ENCODE peak calls at places on chromosome 5, in four cellular contexts. M is H1, A is HepG2, U is GM12878. W is an unnamed sample.

GRCh38 chr5:40960027-40960426 is 50.7 kb downstream of the C7 start:
- DNase-seq in M (no peak), U (no peak), A (no peak), W (no peak)

GRCh38 chr5:63726491-63726890 is 235.8 kb downstream of the HTR1A start:
- DNase-seq in A (no peak), U (no peak), M (no peak), W (no peak)

GRCh38 chr5:143985832-143986485 is 174.0 kb downstream of the HMHB1 start:
- DNase-seq in U (no peak), M (no peak), A (no peak), W (no peak)

GRCh38 chr5:55278778-55279177 is 28.7 kb downstream of the DHX29 start:
- DNase-seq in U (no peak), M (no peak), A (no peak), W (no peak)

GRCh38 chr5:148403344-148403743 is 19.6 kb downstream of the FBXO38 start:
- DNase-seq in A (no peak), M (no peak), U (no peak), W (no peak)

GRCh38 chr5:72925336-72926010 is 30.4 kb upstream of the FCHO2 start:
- DNase-seq in U (no peak), M (no peak), A (no peak), W (no peak)

GRCh38 chr5:8844206-8844605 is 701.7 kb downstream of the SEMA5A start:
- DNase-seq in M (no peak), A (no peak), U (no peak), W (no peak)

GRCh38 chr5:95262933-95263660 is 21.8 kb downstream of the MCTP1 start:
- DNase-seq in U (no peak), M (no peak), A (peak), W (no peak)

GRCh38 chr5:145856285-145856818 is 16.5 kb downstream of the GRXCR2 start:
- DNase-seq in A (peak), U (no peak), M (peak), W (no peak)

GRCh38 chr5:35237580-35238376 is 7.5 kb upstream of the PRLR start:
- DNase-seq in U (no peak), A (peak), M (no peak), W (no peak)

GRCh38 chr5:61275841-61276240 is 56.2 kb upstream of the ZSWIM6 start:
- DNase-seq in A (no peak), U (no peak), M (no peak), W (no peak)

GRCh38 chr5:94891565-94892362 is 273.3 kb downstream of the SLF1 start:
- DNase-seq in M (no peak), A (no peak), U (no peak), W (no peak)

GRCh38 chr5:6603643-6604042 is 29.2 kb downstream of the NSUN2 start:
- DNase-seq in U (no peak), M (no peak), A (no peak), W (no peak)

GRCh38 chr5:174990909-174991308 is 266.5 kb downstream of the MSX2 start:
- DNase-seq in A (no peak), M (no peak), U (no peak), W (no peak)
- TF ChIP-seq ZNF274 in A (no peak), M (no peak), U (no peak), W (no peak)

GRCh38 chr5:622946-623522 is 10.9 kb downstream of the CEP72 start:
- DNase-seq in A (no peak), M (no peak), U (no peak), W (no peak)

GRCh38 chr5:622359-622758 is 10.2 kb downstream of the CEP72 start:
- DNase-seq in A (no peak), U (no peak), M (no peak), W (no peak)

GRCh38 chr5:624118-624950 is 12.2 kb downstream of the CEP72 start:
- DNase-seq in A (no peak), M (no peak), U (no peak), W (no peak)

GRCh38 chr5:624951-625230 is 12.8 kb downstream of the CEP72 start:
- DNase-seq in U (no peak), M (no peak), A (no peak), W (no peak)

DNA sequence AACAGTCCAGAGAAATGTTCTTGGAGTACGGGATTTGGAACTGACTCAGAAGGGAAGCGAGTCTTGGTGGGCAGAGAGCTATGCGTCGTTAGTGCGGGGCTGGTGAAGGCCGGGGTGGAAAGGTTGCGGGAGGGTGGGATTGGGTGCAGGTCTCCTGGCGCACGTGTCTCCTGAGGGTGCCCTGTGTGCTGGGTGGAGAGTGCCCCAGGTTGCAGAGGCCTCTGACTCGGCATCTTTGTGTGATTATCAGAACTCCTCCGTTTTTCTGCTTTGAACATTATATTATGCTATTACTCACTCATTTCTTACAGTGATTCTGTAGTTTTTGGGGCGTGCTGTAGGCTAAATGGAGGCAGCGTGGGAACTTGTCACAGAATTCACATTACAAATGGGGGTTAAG is 11.4 kb downstream of the CEP72 start:
- DNase-seq in A (no peak), M (no peak), U (no peak), W (no peak)
- H3K4me3 ChIP-seq in A (no peak), M (no peak), U (no peak), W (no peak)

GRCh38 chr5:123874600-123875201 is 362.7 kb downstream of the CSNK1G3 start:
- DNase-seq in U (no peak), A (peak), M (no peak), W (peak)
- TF ChIP-seq SUZ12 in U (no peak), A (no peak), M (no peak), W (no peak)

GRCh38 chr5:17719592-17719991 is 85.3 kb downstream of the TAF11L14 start:
- DNase-seq in A (no peak), M (no peak), U (no peak), W (no peak)
- TF ChIP-seq ZNF274 in A (no peak), M (no peak), U (no peak), W (no peak)

DNA sequence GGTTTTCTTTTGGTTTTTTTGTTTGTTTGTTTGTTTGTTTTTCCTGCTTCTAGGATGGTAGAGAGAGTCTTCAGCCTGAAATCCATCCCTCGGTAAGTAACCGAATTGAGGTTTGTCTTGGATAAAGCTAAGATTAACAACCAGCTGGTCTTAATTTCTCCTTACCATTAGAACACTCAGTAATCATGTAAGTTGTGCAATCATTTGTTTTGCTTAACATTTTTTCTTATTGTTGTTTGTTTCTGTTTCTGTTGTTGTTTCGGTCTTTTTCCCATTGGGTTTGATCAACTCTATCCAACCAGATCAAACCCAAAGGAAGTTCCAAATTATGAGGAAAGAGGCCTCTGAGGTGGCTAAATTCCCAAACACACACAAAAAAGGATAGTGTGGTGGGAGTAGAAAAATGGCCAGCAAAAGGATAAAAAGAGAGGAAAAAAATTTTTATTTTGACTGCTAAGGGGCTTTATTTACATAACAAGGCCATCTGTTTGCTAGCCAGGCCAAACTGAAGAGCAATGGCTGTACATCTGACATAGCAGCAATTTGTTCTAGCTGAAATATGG is 49.6 kb upstream of the ANKRD31 start:
- DNase-seq in U (no peak), M (no peak), A (no peak), W (no peak)
- H3K4me3 ChIP-seq in U (no peak), M (no peak), A (no peak), W (no peak)

GRCh38 chr5:111461934-111462333 is 50.4 kb downstream of the STARD4 start:
- DNase-seq in M (no peak), U (no peak), A (no peak), W (no peak)

GRCh38 chr5:111463304-111463703 is 49.0 kb downstream of the STARD4 start:
- DNase-seq in A (no peak), M (no peak), U (no peak), W (no peak)

GRCh38 chr5:111461261-111461671 is 51.1 kb downstream of the STARD4 start:
- DNase-seq in U (no peak), M (peak), A (no peak), W (peak)
- TF ChIP-seq SUZ12 in U (no peak), M (no peak), A (no peak), W (no peak)

W was measured in NT2/D1.